ENCODE peak calls at places on chromosome 21, in four cellular contexts. A is GM12891, I is K562, R is GM12878. P is an unnamed sample.

GRCh38 chr21:34733866-34734265 is 65.1 kb downstream of the CLIC6 start:
- DNase-seq in A (no peak), I (no peak), R (no peak), P (no peak)

GRCh38 chr21:44405948-44406872 is 49.1 kb upstream of the LRRC3 start:
- DNase-seq in A (no peak), I (no peak), R (no peak), P (no peak)

GRCh38 chr21:44300262-44300959 is 558 bp downstream of the PFKL start:
- DNase-seq in A (peak), I (peak), R (no peak), P (peak)

GRCh38 chr21:33977721-33978369 is 62.2 kb upstream of the ATP5PO start:
- DNase-seq in A (no peak), I (no peak), R (no peak), P (no peak)

GRCh38 chr21:34612056-34612455 is 2.9 kb downstream of the RCAN1 start:
- DNase-seq in A (no peak), I (no peak), R (no peak), P (no peak)

GRCh38 chr21:19899645-19900044 is 1098.6 kb upstream of the NCAM2 start:
- DNase-seq in A (no peak), I (no peak), R (no peak), P (no peak)

GRCh38 chr21:42570841-42571387 is 57.3 kb downstream of the SLC37A1 start:
- DNase-seq in A (no peak), I (no peak), R (no peak), P (no peak)

GRCh38 chr21:42722153-42722552 is 68.7 kb downstream of the PDE9A start:
- DNase-seq in A (no peak), I (no peak), R (no peak), P (no peak)

GRCh38 chr21:44972301-44972814 is 32.5 kb downstream of the SLX9 start:
- DNase-seq in A (no peak), I (no peak), R (no peak), P (no peak)

GRCh38 chr21:43986544-43987451 is 25.3 kb upstream of the TRAPPC10 start:
- DNase-seq in A (no peak), I (no peak), R (no peak), P (no peak)

GRCh38 chr21:45228171-45228641 is 59.5 kb downstream of the POFUT2 start:
- DNase-seq in A (no peak), I (no peak), R (no peak), P (no peak)

GRCh38 chr21:45364464-45365185 is 40.3 kb upstream of the COL18A1 start:
- DNase-seq in A (no peak), I (no peak), R (no peak), P (no peak)

GRCh38 chr21:45975017-45975595 is 6.5 kb upstream of the COL6A1 start:
- DNase-seq in A (no peak), I (no peak), R (no peak), P (no peak)

GRCh38 chr21:36719614-36720013 is 20.7 kb downstream of the SIM2 start:
- DNase-seq in A (no peak), I (no peak), R (no peak), P (no peak)
- TF ChIP-seq SPI1 in A (no peak), I (no peak), R (no peak), P (no peak)

GRCh38 chr21:18026359-18026758 is 207.2 kb upstream of the C21orf91 start:
- DNase-seq in A (no peak), I (no peak), R (no peak), P (no peak)

DNA sequence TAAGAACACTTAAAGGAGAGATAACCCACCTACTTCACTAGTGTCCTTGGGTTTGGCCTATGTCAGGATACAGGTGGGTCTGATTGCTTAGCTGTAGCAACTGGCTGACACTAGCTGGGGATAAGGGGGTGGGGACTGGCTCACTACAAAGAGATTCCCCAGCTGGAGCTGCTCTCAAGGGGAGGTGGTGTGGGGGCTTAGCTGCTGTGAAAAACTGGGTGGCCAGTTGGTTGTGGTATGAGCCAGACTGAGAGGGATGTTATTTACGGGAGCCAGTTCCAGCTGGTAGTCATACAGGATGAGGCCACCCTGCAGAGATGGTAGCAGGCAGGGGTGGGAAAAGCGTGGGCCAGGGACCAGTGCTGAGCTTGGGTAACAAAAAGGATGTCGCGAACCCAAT is 203.9 kb upstream of the C21orf91 start:
- DNase-seq in A (no peak), I (no peak), R (no peak), P (no peak)
- TF ChIP-seq SPI1 in A (no peak), I (no peak), R (no peak), P (no peak)

GRCh38 chr21:21213297-21213696 is 215.1 kb downstream of the NCAM2 start:
- DNase-seq in A (no peak), I (no peak), R (no peak), P (no peak)
- TF ChIP-seq SPI1 in A (no peak), I (no peak), R (no peak), P (no peak)

GRCh38 chr21:29240136-29240535 is 58.6 kb upstream of the BACH1 start:
- DNase-seq in A (no peak), I (no peak), R (no peak), P (no peak)

GRCh38 chr21:29248124-29248523 is 50.6 kb upstream of the BACH1 start:
- DNase-seq in A (no peak), I (no peak), R (no peak), P (no peak)

GRCh38 chr21:29243188-29243587 is 55.5 kb upstream of the BACH1 start:
- DNase-seq in A (no peak), I (no peak), R (no peak), P (no peak)

GRCh38 chr21:29246614-29247013 is 52.1 kb upstream of the BACH1 start:
- DNase-seq in A (no peak), I (no peak), R (no peak), P (no peak)

GRCh38 chr21:29245104-29245643 is 53.5 kb upstream of the BACH1 start:
- DNase-seq in A (no peak), I (no peak), R (no peak), P (no peak)
- TF ChIP-seq SPI1 in A (no peak), I (no peak), R (no peak), P (no peak)